ENCODE peak calls at places on chromosomes 16 and 17, in four cellular contexts. Q, I, T and M are unnamed samples.
A peak's percentile ranks its signal among the peaks of the same experiment; 100 is the strongest.

GRCh38 chr17:79776378-79777165 is 1.4 kb upstream of the CBX2 start:
- DNase-seq in I (peak; percentile 21), Q (no peak), T (no peak), M (no peak)

GRCh38 chr17:79626156-79626890 is 15.5 kb upstream of the RBFOX3 start:
- DNase-seq in I (peak; percentile 7), Q (no peak), T (no peak), M (no peak)

GRCh38 chr16:46947900-46948547 is 25.4 kb downstream of the DNAJA2 start:
- DNase-seq in Q (peak; percentile 55), T (peak; percentile 29), I (no peak), M (peak; percentile 63)

GRCh38 chr17:54948380-54948779 is 20.1 kb downstream of the COX11 start:
- DNase-seq in I (no peak), Q (peak; percentile 36), T (peak; percentile 70), M (peak; percentile 58)

GRCh38 chr17:38735161-38735997 is 5.2 kb downstream of the CISD3 start:
- DNase-seq in T (no peak), Q (peak; percentile 50), I (peak; percentile 81), M (peak; percentile 73)

GRCh38 chr16:58773870-58774269 is 39.8 kb upstream of the GOT2 start:
- DNase-seq in I (no peak), T (no peak), Q (no peak), M (no peak)

GRCh38 chr16:23999663-24000062 is 163.9 kb downstream of the PRKCB start:
- DNase-seq in T (no peak), I (no peak), Q (no peak), M (no peak)

GRCh38 chr16:35208001-35208935 is 1748.9 kb downstream of the TP53TG3F start:
- DNase-seq in Q (no peak), I (no peak), T (no peak), M (no peak)

GRCh38 chr16:26877421-26877820 is 189.3 kb upstream of the C16orf82 start:
- DNase-seq in I (no peak), Q (no peak), T (no peak), M (no peak)

GRCh38 chr17:66843606-66844005 is 8.7 kb downstream of the CACNG5 start:
- DNase-seq in I (no peak), Q (no peak), T (no peak), M (no peak)

DNA sequence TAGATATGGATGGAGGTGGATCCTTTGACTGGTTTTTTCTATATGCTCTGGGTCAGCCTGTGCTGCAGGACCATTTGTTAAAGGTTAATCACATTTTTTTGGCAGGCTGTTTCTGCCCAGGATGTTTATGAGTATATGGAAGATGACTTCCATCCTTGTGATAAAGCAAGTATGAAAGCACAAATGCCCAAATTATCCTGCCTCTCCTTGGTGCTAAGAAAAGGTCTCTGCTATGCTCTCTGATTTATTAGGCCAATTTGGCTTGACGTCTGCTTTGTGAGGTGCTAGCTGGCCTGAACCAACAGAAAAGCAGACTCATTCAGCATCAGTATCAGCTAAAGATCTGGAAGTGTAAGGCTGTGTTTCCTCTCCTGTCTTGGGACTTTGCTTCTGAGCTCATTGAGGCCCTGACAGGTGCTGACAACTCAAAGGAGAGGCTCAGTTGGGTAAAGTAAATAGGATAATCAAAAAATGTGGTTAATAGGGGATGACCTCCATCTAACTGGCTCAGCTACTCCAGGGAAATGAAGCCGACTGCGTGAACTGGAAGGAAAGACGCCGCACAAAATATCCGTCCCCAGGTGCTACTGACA is 15.2 kb downstream of the ANKRD40 start:
- DNase-seq in T (no peak), I (no peak), Q (peak; percentile 83), M (no peak)
- H3K4me1 ChIP-seq in T (peaks cover 71% of the 10 kb centered on the region), I (peaks cover 27% of the 10 kb centered on the region), Q (peaks cover 98% of the 10 kb centered on the region), M (peaks cover 20% of the 10 kb centered on the region)

GRCh38 chr17:11383157-11383556 is 142.1 kb downstream of the SHISA6 start:
- DNase-seq in Q (no peak), T (no peak), I (no peak), M (no peak)

GRCh38 chr17:11384131-11384530 is 143.1 kb downstream of the SHISA6 start:
- DNase-seq in I (no peak), Q (no peak), T (no peak), M (no peak)

DNA sequence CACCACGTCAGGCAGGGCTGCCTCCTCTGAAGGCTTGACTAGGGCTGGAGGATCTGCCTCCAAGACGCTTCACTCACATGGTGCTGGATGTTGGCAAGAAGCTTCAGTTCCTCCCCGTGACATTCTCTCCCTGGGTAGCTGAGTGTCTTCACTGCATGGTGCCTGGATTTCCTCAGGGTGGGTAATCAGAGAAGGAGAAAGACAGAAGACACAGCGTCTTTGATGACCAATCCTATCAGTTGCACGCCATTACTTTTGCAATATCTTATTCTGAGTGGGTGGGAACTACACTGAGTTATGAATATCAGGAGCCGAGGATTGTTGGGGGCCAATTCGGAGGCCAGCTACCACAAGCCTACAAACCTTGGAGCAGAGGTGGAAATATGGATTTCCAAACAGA is 139.7 kb downstream of the SHISA6 start:
- DNase-seq in I (no peak), T (no peak), Q (no peak), M (no peak)
- H3K9me3 ChIP-seq in I (peaks cover 2% of the 10 kb centered on the region), T (peaks cover 3% of the 10 kb centered on the region), Q (no peaks in the 10 kb centered on the region), M (no peaks in the 10 kb centered on the region)

DNA sequence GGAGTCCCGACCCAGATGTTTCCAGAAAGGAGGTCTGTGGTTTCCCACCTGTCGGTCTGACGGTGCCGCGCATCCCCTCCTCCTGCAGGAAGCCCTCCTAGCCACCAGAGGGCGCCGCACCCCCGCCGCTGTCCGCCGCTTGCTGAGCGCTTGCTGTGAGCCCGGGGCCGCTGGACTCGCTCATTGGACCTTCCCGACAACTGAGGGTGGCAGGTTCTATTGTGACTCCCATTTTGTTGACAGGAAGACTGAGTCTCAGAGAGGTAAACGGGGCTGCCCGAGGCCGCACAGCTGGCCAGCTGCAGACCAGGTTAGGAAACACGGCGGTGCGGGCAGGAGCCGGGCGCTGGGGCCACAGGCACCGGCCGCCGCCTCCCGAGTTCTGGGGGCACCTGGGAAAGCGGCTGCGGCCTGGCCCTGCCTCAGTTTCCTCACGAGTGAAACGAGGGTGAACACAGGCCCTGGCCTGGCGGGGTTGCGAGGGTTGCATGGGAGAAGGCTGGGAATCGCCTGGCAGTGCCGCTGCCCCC is 191.1 kb upstream of the CIBAR2 start:
- DNase-seq in Q (peak; percentile 88), I (peak; percentile 75), T (peak; percentile 65), M (peak; percentile 59)
- H3K4me1 ChIP-seq in Q (peaks cover 15% of the 10 kb centered on the region), I (peaks cover 7% of the 10 kb centered on the region), T (peaks cover 62% of the 10 kb centered on the region), M (peaks cover 47% of the 10 kb centered on the region)

GRCh38 chr16:48597563-48598392 is 12.2 kb downstream of the N4BP1 start:
- DNase-seq in Q (no peak), I (no peak), T (no peak), M (no peak)

GRCh38 chr16:48591976-48592375 is 18.0 kb downstream of the N4BP1 start:
- DNase-seq in T (no peak), Q (no peak), I (no peak), M (no peak)

GRCh38 chr16:48590476-48590875 is 19.5 kb downstream of the N4BP1 start:
- DNase-seq in I (no peak), T (no peak), Q (no peak), M (no peak)

GRCh38 chr16:48596326-48596725 is 13.7 kb downstream of the N4BP1 start:
- DNase-seq in T (no peak), Q (no peak), I (no peak), M (no peak)

GRCh38 chr16:48592839-48593429 is 17.0 kb downstream of the N4BP1 start:
- DNase-seq in I (no peak), Q (peak; percentile 51), T (no peak), M (no peak)
- H3K9me3 ChIP-seq in I (no peaks in the 10 kb centered on the region), Q (peaks cover 25% of the 10 kb centered on the region), T (peaks cover 23% of the 10 kb centered on the region), M (peaks cover 5% of the 10 kb centered on the region)

DNA sequence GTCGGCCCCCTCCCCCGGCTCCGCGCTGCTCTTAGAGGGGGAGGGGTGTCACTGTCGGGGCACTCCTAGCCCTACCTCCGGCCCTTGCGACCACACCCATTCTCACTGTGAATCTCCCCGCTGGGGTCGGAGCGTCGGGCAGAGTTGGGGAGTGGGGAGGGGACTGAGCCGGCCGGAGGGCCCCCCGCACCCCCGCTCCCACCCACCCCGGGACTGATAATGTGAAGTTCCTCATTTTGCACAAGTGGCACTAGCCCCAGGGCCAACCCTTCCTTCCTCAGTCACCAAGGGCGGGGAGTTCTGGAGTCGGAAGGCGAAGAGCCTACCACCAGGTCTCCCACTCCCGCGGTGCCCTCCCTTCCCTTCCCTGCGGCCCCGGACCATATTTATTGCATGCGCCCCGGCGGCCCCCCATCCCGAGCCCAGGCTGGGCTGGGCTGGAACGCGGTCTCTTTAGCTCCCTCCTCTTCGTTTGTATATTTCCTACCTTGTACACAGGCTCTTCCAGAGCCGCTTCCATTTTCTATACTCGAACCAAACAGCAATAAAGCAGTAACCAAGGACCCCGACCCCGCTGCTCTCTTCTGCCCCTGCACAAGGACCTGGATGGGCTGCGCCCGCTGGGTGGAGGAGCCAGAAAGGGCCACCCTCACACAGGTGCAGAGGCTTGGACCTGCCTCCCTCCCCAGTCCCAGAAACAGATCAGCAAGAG is 4.4 kb downstream of the HIC1 start:
- DNase-seq in Q (no peak), I (peak; percentile 54), T (no peak), M (no peak)
- H3K4me1 ChIP-seq in Q (peaks cover 5% of the 10 kb centered on the region), I (peaks cover 19% of the 10 kb centered on the region), T (peaks cover 23% of the 10 kb centered on the region), M (peaks cover 24% of the 10 kb centered on the region)

DNA sequence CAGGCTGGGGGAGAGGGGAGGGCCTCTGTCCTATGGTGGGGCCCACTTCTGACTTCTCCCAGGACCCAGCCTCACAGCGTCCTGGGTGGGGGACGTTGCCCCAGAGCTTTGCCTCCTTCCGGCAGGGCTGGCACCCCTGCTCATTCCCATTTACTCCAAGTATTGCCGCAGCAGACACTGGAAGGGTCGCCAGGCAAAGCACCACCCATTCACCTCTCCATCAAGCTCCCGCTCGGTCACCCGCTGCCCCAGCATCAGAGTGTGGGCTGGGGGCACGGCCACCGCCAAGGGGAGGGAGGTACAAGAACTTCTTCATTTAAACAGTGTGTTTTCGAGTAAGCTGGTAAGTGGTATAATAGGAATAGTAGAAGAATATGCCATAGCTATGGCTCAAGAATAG is 52.8 kb upstream of the GNG13 start:
- DNase-seq in Q (no peak), T (no peak), I (no peak), M (no peak)
- H3K9me3 ChIP-seq in Q (peaks cover 49% of the 10 kb centered on the region), T (peaks cover 5% of the 10 kb centered on the region), I (no peaks in the 10 kb centered on the region), M (no peaks in the 10 kb centered on the region)

GRCh38 chr17:69574257-69575197 is 160.0 kb downstream of the MAP2K6 start:
- DNase-seq in I (no peak), Q (peak; percentile 67), T (no peak), M (no peak)

GRCh38 chr17:69579961-69580677 is 165.6 kb downstream of the MAP2K6 start:
- DNase-seq in Q (no peak), T (no peak), I (no peak), M (no peak)

GRCh38 chr17:69578385-69578936 is 164.0 kb downstream of the MAP2K6 start:
- DNase-seq in T (no peak), I (no peak), Q (no peak), M (no peak)

GRCh38 chr17:69575346-69575761 is 160.9 kb downstream of the MAP2K6 start:
- DNase-seq in T (no peak), I (no peak), Q (peak; percentile 27), M (peak; percentile 87)

DNA sequence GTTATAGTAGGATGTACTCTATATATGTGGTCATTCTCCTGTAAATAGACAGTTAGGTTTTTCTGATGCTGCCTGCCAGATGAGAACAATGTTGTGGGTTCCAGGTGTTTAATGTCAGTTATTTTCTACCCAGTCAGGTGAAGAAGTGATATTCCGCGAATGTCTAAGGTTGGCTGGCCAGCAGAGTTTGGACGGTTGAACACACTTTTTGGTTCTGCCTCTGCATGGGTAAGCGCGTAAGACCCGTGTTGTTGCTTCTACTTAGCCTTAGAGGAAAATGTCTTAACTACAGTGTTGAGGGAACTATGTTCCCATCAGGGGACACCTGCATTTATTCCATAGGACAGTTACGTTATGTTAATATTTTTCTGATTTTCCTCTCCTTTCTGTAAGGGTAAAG is 162.6 kb downstream of the MAP2K6 start:
- DNase-seq in I (no peak), Q (no peak), T (no peak), M (no peak)
- H3K4me1 ChIP-seq in I (peaks cover 17% of the 10 kb centered on the region), Q (peaks cover 39% of the 10 kb centered on the region), T (no peaks in the 10 kb centered on the region), M (no peaks in the 10 kb centered on the region)

GRCh38 chr17:10075919-10076318 is 122.5 kb downstream of the GAS7 start:
- DNase-seq in I (no peak), Q (no peak), T (no peak), M (no peak)
- H3K9me3 ChIP-seq in I (no peaks in the 10 kb centered on the region), Q (peaks cover 11% of the 10 kb centered on the region), T (no peaks in the 10 kb centered on the region), M (no peaks in the 10 kb centered on the region)